ENCODE peak calls at places on chromosomes 13 and 19, in six cellular contexts. M is lung microvascular endothelial cell; P is activated T-helper 9 cell treated with anti-CD3 and anti-CD28 coated beads, Interleukin-2, amount 50 U/mL, for 16 hours; F is cerebellar cortex; Y is T-cell; D is AG09319. I is an unnamed sample.

GRCh38 chr19:5823579-5824281 is 15.8 kb downstream of the FUT6 start:
- DNase-seq in M (no peak), P (no peak), F (peak), Y (no peak), D (no peak), I (peak)

GRCh38 chr13:29817604-29818378 is 32.6 kb downstream of the UBL3 start:
- DNase-seq in D (no peak), M (no peak), F (peak), Y (no peak), P (no peak), I (peak)

GRCh38 chr19:13838071-13838942 is 38.6 kb upstream of the NANOS3 start:
- DNase-seq in F (no peak), P (no peak), M (no peak), D (no peak), Y (no peak), I (no peak)

GRCh38 chr19:2047449-2048103 is 3.5 kb downstream of the MKNK2 start:
- DNase-seq in M (peak), P (no peak), D (no peak), Y (no peak), F (no peak), I (peak)

GRCh38 chr19:50550594-50550966 is 17.7 kb downstream of the LRRC4B start:
- DNase-seq in Y (no peak), D (no peak), P (no peak), M (no peak), F (peak), I (no peak)

GRCh38 chr13:50340566-50341287 is 325.5 kb downstream of the KCNRG start:
- DNase-seq in P (no peak), M (no peak), D (no peak), Y (no peak), F (no peak), I (no peak)

GRCh38 chr13:31774186-31774585 is 34.9 kb downstream of the RXFP2 start:
- DNase-seq in D (no peak), Y (no peak), M (no peak), F (no peak), P (no peak), I (no peak)

GRCh38 chr13:113411216-113412023 is 41.9 kb downstream of the ADPRHL1 start:
- DNase-seq in F (no peak), P (no peak), Y (no peak), D (peak), M (no peak), I (no peak)

GRCh38 chr13:94711561-94712286 is 621 bp downstream of the SOX21 start:
- DNase-seq in D (no peak), M (peak), P (no peak), Y (no peak), F (no peak), I (peak)

GRCh38 chr19:19170053-19170945 is at the start of gene MEF2B:
- DNase-seq in M (peak), Y (peak), F (no peak), P (peak), D (no peak), I (peak)

GRCh38 chr19:35048911-35049411 is 7.4 kb downstream of the HPN start:
- DNase-seq in D (no peak), P (no peak), M (peak), F (peak), Y (no peak), I (no peak)

GRCh38 chr13:87953381-87953780 is 282.2 kb downstream of the SLITRK5 start:
- DNase-seq in M (no peak), Y (no peak), P (no peak), D (no peak), F (no peak), I (no peak)

GRCh38 chr19:14183741-14184395 is 22.1 kb downstream of the ADGRL1 start:
- DNase-seq in D (no peak), F (no peak), M (no peak), P (no peak), Y (no peak), I (no peak)

GRCh38 chr13:80251403-80251802 is 89.5 kb downstream of the SPRY2 start:
- DNase-seq in P (no peak), M (peak), F (no peak), D (no peak), Y (no peak), I (peak)

GRCh38 chr13:23859904-23860303 is 29.3 kb downstream of the MIPEP start:
- DNase-seq in D (no peak), F (no peak), P (no peak), Y (no peak), M (no peak), I (no peak)